ENCODE peak calls at places on chromosomes 1 and 21, in four cellular contexts. P is mammary epithelial cell; F is CD8-positive, alpha-beta T cell; G is body of pancreas. C is an unnamed sample.

GRCh38 chr1:28512058-28512611 is 6.3 kb downstream of the RCC1 start:
- DNase-seq in P (no peak), F (no peak), G (no peak), C (no peak)

GRCh38 chr1:30852026-30852425 is 56.5 kb downstream of the SDC3 start:
- DNase-seq in P (peak), F (no peak), G (peak), C (peak)

GRCh38 chr1:236154126-236154525 is 11.8 kb downstream of the GPR137B start:
- DNase-seq in P (no peak), F (no peak), G (no peak), C (no peak)

GRCh38 chr1:226846801-226847200 is 23.6 kb upstream of the PSEN2 start:
- DNase-seq in P (peak), F (no peak), G (no peak), C (no peak)

GRCh38 chr1:81548918-81549587 is 251.7 kb upstream of the ADGRL2 start:
- DNase-seq in P (no peak), F (no peak), G (no peak), C (no peak)

GRCh38 chr1:15702722-15703550 is 18.8 kb downstream of the PLEKHM2 start:
- DNase-seq in P (peak), F (no peak), G (peak), C (peak)

GRCh38 chr1:209926045-209926444 is 12.0 kb upstream of the SYT14 start:
- DNase-seq in P (peak), F (no peak), G (no peak), C (no peak)

GRCh38 chr1:192973988-192974387 is 85.2 kb downstream of the UCHL5 start:
- DNase-seq in P (peak), F (no peak), G (no peak), C (peak)

GRCh38 chr1:208714356-208714755 is 470.2 kb upstream of the PLXNA2 start:
- DNase-seq in P (no peak), F (no peak), G (no peak), C (no peak)

GRCh38 chr21:45409466-45410150 is 4.6 kb downstream of the COL18A1 start:
- DNase-seq in P (peak), F (no peak), G (peak), C (no peak)

GRCh38 chr1:107821340-107821739 is 143.6 kb downstream of the VAV3 start:
- DNase-seq in P (peak), F (no peak), G (no peak), C (no peak)

GRCh38 chr1:23462766-23463165 is 21.2 kb downstream of the ASAP3 start:
- DNase-seq in P (no peak), F (no peak), G (no peak), C (no peak)

GRCh38 chr1:40870135-40870728 is 8.1 kb upstream of the CITED4 start:
- DNase-seq in P (peak), F (no peak), G (no peak), C (no peak)

GRCh38 chr1:87333692-87334347 is 5.1 kb downstream of the LMO4 start:
- DNase-seq in P (no peak), F (no peak), G (no peak), C (peak)

GRCh38 chr1:16139473-16139962 is 16.4 kb downstream of the EPHA2 start:
- DNase-seq in P (peak), F (no peak), G (no peak), C (no peak)

GRCh38 chr1:178931843-178932551 is 61.1 kb upstream of the ANGPTL1 start:
- DNase-seq in P (no peak), F (no peak), G (peak), C (peak)

GRCh38 chr1:91730781-91731732 is 154.9 kb downstream of the TGFBR3 start:
- DNase-seq in P (peak), F (no peak), G (peak), C (no peak)

GRCh38 chr1:20700636-20701215 is 17.1 kb downstream of the KIF17 start:
- DNase-seq in P (no peak), F (no peak), G (no peak), C (no peak)

GRCh38 chr1:221874285-221875003 is 132.6 kb upstream of the DUSP10 start:
- DNase-seq in P (no peak), F (no peak), G (no peak), C (no peak)

GRCh38 chr1:92408825-92409224 is 77.9 kb downstream of the GFI1 start:
- DNase-seq in P (peak), F (no peak), G (no peak), C (no peak)

GRCh38 chr1:53543130-53543770 is 84.1 kb downstream of the DMRTB1 start:
- DNase-seq in P (no peak), F (no peak), G (no peak), C (no peak)

GRCh38 chr21:42771503-42771805 is 107.9 kb downstream of the WDR4 start:
- DNase-seq in P (no peak), F (no peak), G (no peak), C (no peak)

GRCh38 chr21:38505654-38506523 is 7.6 kb upstream of the ERG start:
- DNase-seq in P (peak), F (no peak), G (peak), C (peak)

GRCh38 chr1:158120254-158120653 is 60.4 kb upstream of the CD1D start:
- DNase-seq in P (no peak), F (no peak), G (no peak), C (no peak)

GRCh38 chr1:103513720-103514119 is 11.8 kb upstream of the RNPC3 start:
- DNase-seq in P (peak), F (no peak), G (no peak), C (no peak)

GRCh38 chr1:63405021-63405420 is 37.6 kb downstream of the ALG6 start:
- DNase-seq in P (peak), F (no peak), G (no peak), C (no peak)

GRCh38 chr1:71770121-71770520 is 512.2 kb downstream of the NEGR1 start:
- DNase-seq in P (no peak), F (no peak), G (no peak), C (no peak)

GRCh38 chr1:193115629-193116227 is 6.1 kb upstream of the CDC73 start:
- DNase-seq in P (peak), F (no peak), G (peak), C (peak)

GRCh38 chr1:29122662-29122986 is 1.1 kb downstream of the TMEM200B start:
- DNase-seq in P (peak), F (no peak), G (peak), C (no peak)

GRCh38 chr1:244861683-244862082 is 2.7 kb downstream of the HNRNPU start:
- DNase-seq in P (no peak), F (no peak), G (no peak), C (no peak)

GRCh38 chr1:145956776-145957442 is 908 bp downstream of the LIX1L start:
- DNase-seq in P (no peak), F (no peak), G (no peak), C (no peak)

GRCh38 chr1:245046310-245046709 is 108.5 kb upstream of the KIF26B start:
- DNase-seq in P (no peak), F (no peak), G (peak), C (peak)

GRCh38 chr1:67700692-67701410 is 15.8 kb downstream of the GADD45A start:
- DNase-seq in P (no peak), F (no peak), G (peak), C (peak)

GRCh38 chr1:34547043-34547674 is 207.7 kb upstream of the GJB5 start:
- DNase-seq in P (peak), F (no peak), G (no peak), C (no peak)

GRCh38 chr1:91742848-91743292 is 143.1 kb downstream of the TGFBR3 start:
- DNase-seq in P (peak), F (no peak), G (peak), C (no peak)

GRCh38 chr1:115134850-115135484 is 45.7 kb upstream of the TSPAN2 start:
- DNase-seq in P (peak), F (no peak), G (peak), C (no peak)

GRCh38 chr1:105337427-105337826 is 1587.7 kb downstream of the AMY1C start:
- DNase-seq in P (no peak), F (no peak), G (no peak), C (no peak)

DNA sequence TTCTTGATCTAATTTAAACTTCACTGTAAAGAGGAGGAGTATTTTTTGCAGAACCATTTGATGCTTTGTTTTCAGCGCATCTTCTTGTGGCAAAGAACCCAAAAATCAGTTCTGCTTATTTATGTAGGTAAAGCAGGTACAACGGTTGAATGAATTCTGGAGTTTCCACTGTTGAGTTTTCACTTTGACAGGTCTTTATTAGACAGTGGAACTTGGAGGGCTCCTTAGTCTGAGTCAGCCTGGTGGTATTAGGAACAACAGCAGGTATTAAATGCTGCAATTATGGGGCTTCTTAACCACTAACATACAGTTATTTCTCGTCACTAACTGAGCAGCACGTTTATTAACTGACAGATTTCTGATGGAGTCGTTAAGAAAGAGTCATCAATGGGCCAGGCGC is 1.2 kb downstream of the LRIG2 start:
- DNase-seq in P (peak), F (no peak), G (no peak), C (no peak)
- H3K27ac ChIP-seq in P (peak), F (no peak), G (no peak), C (peak)

DNA sequence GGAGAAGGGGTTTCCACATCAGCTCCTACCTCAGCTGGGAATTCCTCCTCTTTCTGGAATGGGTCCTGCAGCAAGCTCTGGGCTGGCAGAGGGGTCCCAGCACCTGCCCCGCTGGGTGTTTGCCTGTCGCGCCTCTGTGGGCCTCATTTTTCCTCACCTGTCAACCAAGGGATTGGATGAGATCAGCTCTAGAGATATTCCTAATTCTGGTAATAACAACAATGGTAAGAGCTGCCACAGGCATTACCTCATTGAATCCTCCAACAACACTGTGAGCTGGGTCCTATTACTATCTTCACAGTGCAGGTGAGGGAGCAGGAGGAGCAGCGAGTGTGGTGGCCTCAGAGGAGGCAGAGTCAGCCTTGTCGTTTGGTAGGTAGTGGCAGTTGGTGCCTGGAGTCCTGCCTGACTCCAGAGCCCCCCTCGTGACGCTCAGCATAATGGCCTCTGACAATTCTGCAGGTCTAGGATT is 23.3 kb upstream of the PAX7 start:
- DNase-seq in P (no peak), F (no peak), G (no peak), C (no peak)
- H3K4me3 ChIP-seq in P (no peak), F (no peak), G (no peak), C (no peak)

GRCh38 chr1:8378202-8378601 is 60.3 kb downstream of the SLC45A1 start:
- DNase-seq in P (no peak), F (no peak), G (no peak), C (no peak)
- H3K27ac ChIP-seq in P (no peak), F (no peak), G (peak), C (peak)

DNA sequence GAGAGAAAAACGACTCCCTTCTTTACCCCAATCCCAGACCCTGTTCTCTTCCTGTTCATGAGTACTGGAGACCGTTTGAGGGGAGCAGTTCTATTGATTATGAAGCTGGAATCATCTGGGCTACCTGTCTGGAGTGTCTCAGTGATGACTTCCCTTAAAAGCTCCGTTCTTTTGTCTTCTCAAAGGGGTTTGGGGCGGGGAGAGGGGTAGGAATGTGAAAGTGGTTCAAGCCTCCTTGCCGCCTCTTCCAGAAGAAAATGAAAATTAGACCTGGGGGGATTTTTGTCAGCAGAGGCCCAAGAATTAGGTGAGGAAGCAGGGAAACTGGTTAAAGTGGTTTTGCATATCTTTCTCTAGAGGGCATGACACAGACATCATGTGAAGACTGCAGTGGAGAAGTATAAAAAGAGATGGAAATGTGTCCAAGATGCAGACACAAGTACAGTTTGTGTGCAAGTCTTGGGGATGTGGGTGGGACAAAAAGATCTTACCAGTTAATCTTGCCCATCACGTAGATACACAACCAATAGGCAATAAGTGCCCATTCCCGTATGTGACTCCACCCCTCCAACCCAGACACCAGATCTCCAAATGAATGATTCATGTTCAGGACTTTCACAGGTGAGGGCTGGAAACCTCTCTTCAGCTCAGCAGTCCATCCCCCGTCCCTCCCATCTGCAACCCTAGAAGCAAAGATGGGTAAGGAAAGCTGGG is 470 bp upstream of the MTMR11 start:
- DNase-seq in P (peak), F (no peak), G (peak), C (peak)
- H3K4me3 ChIP-seq in P (peak), F (no peak), G (no peak), C (peak)

GRCh38 chr1:10901894-10902805 is 105.7 kb upstream of the CASZ1 start:
- DNase-seq in P (no peak), F (no peak), G (no peak), C (no peak)

GRCh38 chr1:10903421-10903820 is 107.0 kb upstream of the CASZ1 start:
- DNase-seq in P (no peak), F (no peak), G (no peak), C (no peak)

GRCh38 chr1:10904396-10905358 is 107.8 kb upstream of the TARDBP start:
- DNase-seq in P (no peak), F (no peak), G (no peak), C (no peak)

GRCh38 chr1:10905841-10906655 is 106.4 kb upstream of the TARDBP start:
- DNase-seq in P (no peak), F (no peak), G (no peak), C (no peak)

DNA sequence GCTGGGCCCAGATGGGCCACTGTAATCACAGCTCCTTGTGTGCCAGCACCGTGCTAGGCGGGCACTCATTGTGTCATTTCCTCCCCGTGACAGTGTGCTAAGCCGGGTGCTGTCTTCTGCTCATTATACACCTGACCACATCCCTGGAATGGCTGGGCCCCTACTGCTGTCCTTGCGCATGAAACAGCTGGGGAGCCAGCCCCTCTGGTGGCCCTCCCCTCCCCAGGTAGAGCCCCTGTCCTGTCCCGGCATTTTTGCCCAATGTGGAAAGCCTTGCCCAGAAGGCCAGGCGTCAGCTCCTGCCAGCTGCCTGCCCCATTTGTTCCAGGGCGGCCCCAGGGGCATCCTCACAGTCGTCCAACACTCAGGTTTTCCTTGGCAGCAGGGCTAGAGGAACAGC is 107.4 kb upstream of the CASZ1 start:
- DNase-seq in P (no peak), F (no peak), G (no peak), C (no peak)
- H3K27ac ChIP-seq in P (no peak), F (no peak), G (no peak), C (no peak)

GRCh38 chr1:214643032-214643431 is 40.0 kb downstream of the CENPF start:
- DNase-seq in P (no peak), F (no peak), G (no peak), C (no peak)
- H3K4me3 ChIP-seq in P (no peak), F (no peak), G (no peak), C (no peak)

DNA sequence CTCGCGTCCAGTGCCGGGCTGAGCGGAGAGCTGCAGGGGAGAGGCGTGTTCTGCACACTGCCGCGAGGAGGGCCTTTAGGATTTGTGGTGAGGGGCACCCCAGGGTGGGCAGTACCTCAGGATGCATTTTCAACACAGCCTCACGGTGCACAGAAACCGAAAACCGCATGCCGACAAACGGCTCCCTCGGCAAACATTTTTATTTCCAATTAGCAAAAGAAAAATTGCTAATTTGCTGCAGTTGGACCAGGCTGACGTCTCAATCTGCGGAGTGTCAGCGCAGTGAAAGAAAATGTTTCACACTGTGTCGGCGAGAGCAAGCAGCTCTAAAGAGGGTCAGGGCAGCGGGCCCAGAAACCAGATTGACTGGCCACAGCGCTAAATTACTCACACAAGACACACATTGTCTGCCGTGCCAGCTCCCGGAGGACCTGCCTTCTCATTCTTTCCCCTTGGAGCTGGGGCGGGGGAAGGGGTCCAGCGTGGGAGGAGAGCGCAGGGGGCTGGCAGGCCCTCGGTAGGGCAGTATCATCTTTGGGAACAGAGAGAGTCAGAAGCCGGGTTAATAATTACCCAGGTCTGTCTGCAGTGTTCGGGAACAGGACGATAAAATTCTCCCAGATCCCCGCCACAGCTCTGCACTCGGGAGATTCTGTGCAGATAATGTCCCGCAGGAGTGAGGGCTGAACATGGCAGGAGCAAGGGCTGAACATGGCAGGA is 150.2 kb downstream of the PRDM16 start:
- DNase-seq in P (peak), F (no peak), G (peak), C (peak)
- H3K27ac ChIP-seq in P (no peak), F (no peak), G (peak), C (peak)

DNA sequence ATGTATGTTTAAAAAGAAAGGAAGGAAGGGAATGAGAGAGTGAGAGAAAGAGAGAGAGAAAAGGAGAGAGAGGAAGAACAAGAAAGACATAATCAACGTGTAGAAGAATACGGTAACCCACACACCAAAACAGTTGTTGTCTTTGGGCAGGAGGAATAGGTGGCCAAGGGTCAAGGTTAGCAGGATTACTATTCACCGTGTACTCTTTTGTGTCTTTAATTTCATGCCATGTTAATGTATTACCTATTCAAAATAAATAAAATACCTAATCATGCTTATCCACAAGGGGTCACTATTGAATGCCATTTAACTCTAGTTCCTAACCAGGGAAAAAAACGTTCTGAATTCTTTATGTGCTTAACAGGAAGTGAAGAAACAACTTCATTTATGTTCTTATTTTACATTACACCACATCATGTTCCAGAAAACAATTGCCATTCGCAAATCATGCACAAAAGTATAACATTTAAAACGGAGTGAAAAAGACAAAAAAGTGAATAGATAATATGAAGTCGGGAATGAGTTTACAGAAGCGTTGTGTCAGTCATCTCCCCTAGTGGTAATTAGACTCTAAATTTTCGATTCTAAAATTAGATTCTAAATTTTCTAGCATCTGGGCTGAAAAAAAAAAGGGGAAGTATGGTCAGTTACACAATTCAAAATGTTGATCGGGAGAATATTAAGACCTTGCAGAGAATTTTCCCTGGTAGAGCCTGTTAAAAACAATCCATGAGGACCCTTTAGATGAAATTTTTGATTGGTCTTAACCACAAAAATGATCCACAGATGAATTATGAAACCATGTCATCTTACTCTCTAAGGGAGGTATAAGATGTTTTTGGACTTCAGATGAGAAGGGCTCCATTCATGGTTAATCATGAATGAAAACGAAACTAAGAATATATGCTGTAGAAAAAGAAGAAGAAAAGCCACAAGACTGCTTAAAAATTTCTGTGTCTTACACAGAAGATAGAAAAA is 694 bp upstream of the KMO start:
- DNase-seq in P (peak), F (no peak), G (no peak), C (peak)
- H3K4me3 ChIP-seq in P (peak), F (peak), G (no peak), C (no peak)

GRCh38 chr1:62282909-62283308 is 36.3 kb downstream of the KANK4 start:
- DNase-seq in P (no peak), F (no peak), G (no peak), C (no peak)
- H3K27ac ChIP-seq in P (no peak), F (no peak), G (no peak), C (no peak)

C was measured in small intestine.